ENCODE peak calls at places on chromosomes 2 and 18, in six cellular contexts. M is tibial nerve, O is A549, Q is transverse colon, C is suprapubic skin, U is stomach. W is an unnamed sample.

GRCh38 chr2:179107737-179108136 is 57.8 kb upstream of the CCDC141 start:
- DNase-seq in O (no peak), U (no peak), M (no peak), Q (no peak), C (no peak), W (no peak)

GRCh38 chr2:41410011-41410410 is 637.8 kb upstream of the PKDCC start:
- DNase-seq in O (no peak), Q (no peak), U (no peak), C (no peak), M (no peak), W (no peak)

GRCh38 chr2:187403568-187404260 is 44.3 kb downstream of the CALCRL start:
- DNase-seq in U (no peak), M (no peak), O (no peak), C (no peak), Q (no peak), W (no peak)

GRCh38 chr2:40488927-40489677 is 37.2 kb upstream of the SLC8A1 start:
- DNase-seq in M (no peak), O (no peak), Q (no peak), C (no peak), U (no peak), W (no peak)

GRCh38 chr2:112623913-112624777 is 21.6 kb upstream of the SLC20A1 start:
- DNase-seq in M (no peak), C (peak; percentile 76), U (peak; percentile 63), Q (peak; percentile 70), O (no peak), W (no peak)

GRCh38 chr2:105869318-105869717 is 124.6 kb downstream of the NCK2 start:
- DNase-seq in C (no peak), Q (no peak), M (no peak), U (no peak), O (no peak), W (no peak)

GRCh38 chr2:26438526-26438925 is 36.8 kb downstream of the DRC1 start:
- DNase-seq in C (no peak), O (no peak), U (no peak), M (no peak), Q (no peak), W (no peak)

GRCh38 chr2:30678410-30679137 is 128.7 kb downstream of the CAPN13 start:
- DNase-seq in C (no peak), M (no peak), O (no peak), Q (no peak), U (peak; percentile 8), W (peak; percentile 88)

GRCh38 chr2:106956879-106957278 is 70.9 kb upstream of the ST6GAL2 start:
- DNase-seq in C (no peak), M (no peak), Q (no peak), O (no peak), U (no peak), W (no peak)

GRCh38 chr18:75500510-75500909 is 73.0 kb upstream of the SMIM21 start:
- DNase-seq in O (no peak), U (no peak), M (no peak), C (no peak), Q (no peak), W (no peak)

GRCh38 chr2:23803275-23803964 is 123.5 kb downstream of the ATAD2B start:
- DNase-seq in U (no peak), Q (no peak), M (no peak), O (no peak), C (no peak), W (no peak)

GRCh38 chr2:128371648-128372345 is 53.1 kb upstream of the HS6ST1 start:
- DNase-seq in C (no peak), U (peak; percentile 16), Q (peak; percentile 5), M (no peak), O (no peak), W (no peak)

GRCh38 chr2:120224735-120225548 is 1.7 kb upstream of the TMEM185B start:
- DNase-seq in Q (peak; percentile 14), M (no peak), O (no peak), U (no peak), C (peak; percentile 58), W (no peak)

GRCh38 chr2:57957238-57957637 is 89.4 kb upstream of the VRK2 start:
- DNase-seq in U (no peak), M (no peak), Q (no peak), O (no peak), C (no peak), W (no peak)
- TF ChIP-seq EP300 in U (no peak), M (no peak), Q (no peak), O (no peak), C (no peak), W (no peak)

GRCh38 chr2:38156262-38156835 is 80.4 kb upstream of the CYP1B1 start:
- DNase-seq in C (no peak), O (no peak), M (no peak), Q (no peak), U (no peak), W (no peak)
- TF ChIP-seq EP300 in C (no peak), O (no peak), M (no peak), Q (no peak), U (no peak), W (no peak)

DNA sequence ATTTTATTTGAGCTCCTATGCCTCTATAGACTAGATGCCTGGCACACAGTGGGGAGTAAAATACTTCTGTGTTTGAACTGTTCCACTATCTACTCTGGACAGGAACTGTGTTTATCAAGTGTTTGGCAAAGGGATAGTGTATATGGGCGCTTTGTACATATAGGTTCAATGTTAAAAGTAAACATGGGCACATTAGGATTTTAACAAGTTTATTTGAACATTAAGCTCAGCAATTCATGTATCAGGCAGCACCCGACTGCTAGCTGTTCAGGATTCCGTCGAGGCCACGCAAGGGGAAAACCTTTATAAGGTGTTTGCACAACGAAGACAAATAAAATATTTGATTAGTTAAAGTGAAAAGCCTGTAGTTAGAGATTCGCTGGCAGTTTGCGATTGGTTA is 43.4 kb upstream of the ROCK2 start:
- DNase-seq in Q (peak; percentile 55), O (no peak), U (peak; percentile 80), C (no peak), M (no peak), W (no peak)
- TF ChIP-seq EP300 in Q (no peak), O (no peak), U (no peak), C (no peak), M (no peak), W (no peak)

DNA sequence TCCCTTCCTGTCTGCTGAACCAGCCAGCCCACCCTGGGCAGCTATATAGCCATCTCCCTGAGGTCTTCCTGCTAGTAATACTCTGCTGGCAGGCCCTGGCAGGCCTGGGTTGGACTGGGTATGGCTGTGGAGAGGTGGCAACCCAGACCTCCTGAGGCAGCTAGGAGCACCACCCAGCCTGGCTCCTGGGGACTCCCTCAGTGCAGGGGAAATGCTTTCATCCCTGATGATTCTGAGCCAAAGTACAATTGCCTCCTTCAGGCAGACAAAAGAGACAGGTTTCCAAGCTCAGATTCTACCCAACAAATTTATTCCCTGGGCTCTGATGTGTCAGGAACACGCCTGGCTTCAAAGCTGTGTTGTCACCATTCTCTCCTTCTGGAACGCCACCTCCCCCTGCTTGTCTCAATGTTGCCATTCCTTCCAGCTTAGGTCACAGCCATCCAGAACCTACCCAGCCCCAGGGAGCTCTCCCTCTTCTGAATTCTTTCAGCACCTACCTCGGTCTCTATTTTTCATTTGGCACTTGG is 4.7 kb upstream of the DNAJB2 start:
- DNase-seq in Q (no peak), O (peak; percentile 90), M (no peak), C (no peak), U (no peak), W (no peak)
- TF ChIP-seq EP300 in Q (no peak), O (no peak), M (no peak), C (no peak), U (no peak), W (no peak)

DNA sequence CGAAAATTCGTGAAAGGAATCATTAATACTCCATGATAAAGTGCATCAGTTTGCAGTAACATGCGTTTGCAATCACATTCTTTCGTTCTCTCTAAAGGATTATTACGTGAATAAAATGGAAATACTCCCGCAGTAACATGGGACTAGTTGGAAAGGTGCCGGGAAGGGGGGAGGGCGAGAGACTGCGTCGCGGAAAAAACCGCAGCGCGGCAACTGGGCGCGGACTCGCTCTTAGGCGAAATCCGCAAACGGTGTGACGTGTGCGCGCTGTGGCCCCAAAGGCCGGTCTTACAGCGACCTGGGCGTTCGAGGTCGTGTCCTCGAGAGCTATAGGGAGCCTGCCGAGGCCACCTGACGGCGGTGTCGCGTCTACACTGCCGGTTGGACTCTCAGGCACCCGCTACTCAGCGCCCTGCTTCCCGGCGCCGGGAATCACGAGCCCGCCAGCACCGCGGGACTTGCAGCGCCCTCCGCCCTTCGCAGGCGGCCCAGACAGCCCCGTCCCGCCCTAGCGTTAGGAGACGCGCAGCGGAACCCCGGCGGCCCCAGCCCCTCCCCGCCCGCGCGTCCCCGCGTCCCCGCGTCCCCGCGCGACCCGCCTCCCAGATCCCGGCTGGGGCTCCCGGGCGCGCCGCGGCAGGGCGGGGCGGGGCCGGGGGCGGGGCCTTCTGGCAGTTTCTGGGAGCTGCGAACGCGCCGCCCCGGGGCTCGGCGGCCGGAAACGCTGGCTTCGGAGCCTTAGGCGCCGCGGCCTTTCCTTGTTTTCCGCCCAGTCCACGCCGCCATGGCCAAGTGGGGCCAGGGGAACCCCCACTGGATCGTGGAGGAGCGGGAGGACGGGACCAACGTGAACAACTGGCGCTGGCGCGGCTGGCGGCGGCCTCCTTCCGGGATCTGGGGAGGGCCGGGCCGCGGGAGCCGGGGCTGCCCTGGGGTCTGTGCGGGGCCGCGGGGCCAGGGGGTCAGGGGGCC is 15.1 kb downstream of the C2orf74 start:
- DNase-seq in O (peak; percentile 99), Q (peak; percentile 96), U (peak; percentile 96), C (peak; percentile 92), M (peak; percentile 89), W (peak; percentile 96)
- TF ChIP-seq EP300 in O (no peak), Q (peak; percentile 29), U (no peak), C (no peak), M (peak; percentile 97), W (no peak)

GRCh38 chr18:80244956-80245730 is 2.2 kb downstream of the PARD6G start:
- DNase-seq in U (no peak), C (peak; percentile 45), O (no peak), M (no peak), Q (no peak), W (no peak)

GRCh38 chr18:80243204-80243603 is 4.1 kb downstream of the PARD6G start:
- DNase-seq in C (no peak), Q (no peak), O (no peak), U (no peak), M (no peak), W (no peak)

GRCh38 chr18:80239830-80240229 is 7.5 kb downstream of the PARD6G start:
- DNase-seq in C (no peak), U (no peak), Q (no peak), O (no peak), M (no peak), W (no peak)

GRCh38 chr18:80244167-80244566 is 3.1 kb downstream of the PARD6G start:
- DNase-seq in O (no peak), U (no peak), Q (no peak), C (no peak), M (no peak), W (no peak)

DNA sequence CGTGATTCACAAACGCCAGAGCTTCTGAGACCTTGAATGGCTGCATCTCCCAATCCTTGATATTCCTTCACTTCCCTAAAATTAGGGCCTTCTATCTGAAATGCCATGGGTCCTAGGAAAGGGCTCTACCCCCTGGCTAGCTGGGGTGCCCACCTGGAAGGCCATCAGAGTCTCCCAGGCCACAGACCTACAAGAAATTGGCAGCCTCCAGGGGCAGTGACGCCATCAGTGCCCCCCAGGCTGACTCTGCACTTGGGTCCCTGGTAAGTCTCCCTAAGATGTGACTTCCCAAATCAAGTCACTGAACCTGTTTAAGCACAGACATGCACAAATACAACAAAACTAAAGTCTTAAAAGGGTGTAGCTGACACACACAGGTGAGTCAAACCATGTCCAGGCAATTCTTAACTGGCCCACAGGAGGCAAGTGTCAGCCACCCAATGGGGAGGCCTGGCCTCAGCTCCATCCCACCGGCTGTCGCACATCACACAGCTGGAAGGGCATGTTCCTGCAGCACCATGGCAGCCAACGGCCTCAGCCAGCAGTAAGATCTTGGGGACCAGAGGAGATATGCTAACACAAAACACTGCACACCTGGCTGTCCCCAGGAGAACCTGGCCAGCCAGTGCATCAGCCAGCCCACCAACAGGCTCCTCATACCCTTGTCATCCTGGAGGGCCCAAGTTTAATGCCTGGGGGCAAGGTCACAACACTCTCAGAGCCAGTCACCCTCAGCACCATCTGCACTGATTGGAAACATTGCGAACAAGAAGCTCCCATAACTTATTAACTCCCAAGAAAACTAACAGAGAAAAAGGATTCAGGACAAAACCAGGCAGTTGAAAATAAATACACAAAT is 5.2 kb downstream of the PARD6G start:
- DNase-seq in O (no peak), M (no peak), C (peak; percentile 55), Q (no peak), U (no peak), W (no peak)
- TF ChIP-seq EP300 in O (no peak), M (no peak), C (no peak), Q (no peak), U (no peak), W (no peak)